ENCODE peak calls at places on chromosomes 16 and 17, in six cellular contexts. P is AG09309, E is lower leg skin, Q is lung, O is A172, N is NCI-H1436. S is an unnamed sample.

GRCh38 chr17:1683489-1683888 is 1.2 kb downstream of the PRPF8 start:
- DNase-seq in O (no peak), E (no peak), P (no peak), Q (no peak), N (no peak), S (no peak)

GRCh38 chr17:78019976-78020716 is 61.6 kb downstream of the TNRC6C start:
- DNase-seq in E (no peak), Q (no peak), P (no peak), N (no peak), O (no peak), S (no peak)

GRCh38 chr17:40358323-40359038 is 6.1 kb downstream of the GJD3 start:
- DNase-seq in Q (peak), N (peak), P (peak), O (peak), E (peak), S (peak)

GRCh38 chr17:34499576-34499975 is 79.8 kb upstream of the TMEM132E start:
- DNase-seq in P (no peak), Q (no peak), N (no peak), O (peak), E (no peak), S (no peak)

GRCh38 chr17:76271669-76272540 is 6.8 kb downstream of the UBALD2 start:
- DNase-seq in Q (no peak), P (no peak), O (no peak), N (no peak), E (no peak), S (no peak)

GRCh38 chr17:12789075-12789975 is at the start of gene ARHGAP44:
- DNase-seq in N (peak), P (no peak), O (no peak), E (no peak), Q (peak), S (peak)

GRCh38 chr17:81939881-81940385 is 2.8 kb upstream of the PYCR1 start:
- DNase-seq in N (no peak), Q (no peak), O (no peak), P (no peak), E (no peak), S (no peak)

GRCh38 chr17:37743612-37743874 is 1.3 kb downstream of the HNF1B start:
- DNase-seq in N (no peak), P (no peak), O (no peak), E (no peak), Q (no peak), S (no peak)

GRCh38 chr16:15598648-15599190 is 44.2 kb downstream of the MARF1 start:
- DNase-seq in P (no peak), O (no peak), E (no peak), Q (no peak), N (no peak), S (no peak)

GRCh38 chr17:80261159-80261894 is 675 bp downstream of the RNF213 start:
- DNase-seq in E (peak), Q (peak), P (no peak), N (peak), O (peak), S (peak)

GRCh38 chr17:31414590-31414918 is 23.1 kb downstream of the RAB11FIP4 start:
- DNase-seq in P (no peak), N (no peak), Q (no peak), O (no peak), E (no peak), S (no peak)

GRCh38 chr17:39144414-39144813 is 7.0 kb downstream of the PLXDC1 start:
- DNase-seq in Q (peak), N (no peak), O (peak), P (no peak), E (peak), S (peak)

GRCh38 chr17:17685775-17686291 is 4.6 kb downstream of the RAI1 start:
- DNase-seq in N (no peak), E (peak), O (peak), P (peak), Q (peak), S (no peak)

GRCh38 chr17:416293-417206 is 63.9 kb upstream of the RPH3AL start:
- DNase-seq in Q (no peak), E (no peak), O (no peak), P (no peak), N (no peak), S (no peak)

GRCh38 chr17:81556175-81556691 is 4.1 kb upstream of the FAAP100 start:
- DNase-seq in O (peak), E (no peak), P (no peak), N (no peak), Q (no peak), S (no peak)

GRCh38 chr16:694187-694862 is 4.1 kb upstream of the WDR24 start:
- DNase-seq in P (no peak), N (no peak), E (no peak), Q (no peak), O (no peak), S (no peak)

GRCh38 chr17:43530303-43531081 is 15.6 kb downstream of the ETV4 start:
- DNase-seq in N (peak), E (no peak), O (peak), Q (peak), P (no peak), S (peak)

GRCh38 chr17:72590882-72591499 is 470.2 kb downstream of the SOX9 start:
- DNase-seq in P (no peak), N (no peak), Q (no peak), E (no peak), O (no peak), S (no peak)

GRCh38 chr17:34658796-34659195 is 79.4 kb downstream of the TMEM132E start:
- DNase-seq in O (no peak), Q (no peak), P (no peak), N (no peak), E (no peak), S (no peak)

GRCh38 chr17:80263253-80264047 is 2.8 kb downstream of the RNF213 start:
- DNase-seq in P (peak), Q (peak), E (peak), N (peak), O (no peak), S (peak)

GRCh38 chr17:32240745-32241144 is 24.9 kb upstream of the RHBDL3 start:
- DNase-seq in N (no peak), P (no peak), O (peak), Q (no peak), E (no peak), S (no peak)

GRCh38 chr16:82788919-82789318 is 162.2 kb downstream of the CDH13 start:
- DNase-seq in N (no peak), O (no peak), Q (no peak), P (no peak), E (no peak), S (no peak)

GRCh38 chr16:51155901-51156810 is 5.1 kb upstream of the SALL1 start:
- DNase-seq in P (no peak), N (no peak), O (peak), E (no peak), Q (no peak), S (no peak)

GRCh38 chr16:28003021-28003865 is 60.3 kb downstream of the GSG1L start:
- DNase-seq in N (no peak), Q (no peak), E (no peak), O (no peak), P (no peak), S (no peak)

GRCh38 chr16:67163164-67163902 is 1.2 kb upstream of the HSF4 start:
- DNase-seq in N (no peak), O (no peak), Q (no peak), P (no peak), E (no peak), S (no peak)

GRCh38 chr16:84686702-84687298 is 13.0 kb upstream of the USP10 start:
- DNase-seq in P (no peak), Q (no peak), N (no peak), O (no peak), E (no peak), S (no peak)

GRCh38 chr17:4365628-4366311 is 705 bp downstream of the UBE2G1 start:
- DNase-seq in N (no peak), O (peak), Q (peak), P (no peak), E (no peak), S (no peak)

GRCh38 chr17:35376245-35376644 is 2.8 kb upstream of the SLFN11 start:
- DNase-seq in P (no peak), Q (no peak), E (no peak), N (no peak), O (no peak), S (no peak)

GRCh38 chr17:7440113-7440822 is 956 bp downstream of the FGF11 start:
- DNase-seq in O (no peak), P (no peak), E (no peak), N (peak), Q (no peak), S (peak)

GRCh38 chr17:39596543-39597267 is 11.0 kb downstream of the NEUROD2 start:
- DNase-seq in N (no peak), E (no peak), Q (no peak), O (no peak), P (no peak), S (no peak)

GRCh38 chr17:64938925-64939474 is 19.7 kb upstream of the LRRC37A3 start:
- DNase-seq in P (no peak), Q (peak), N (no peak), O (no peak), E (no peak), S (no peak)

GRCh38 chr16:87607871-87608270 is 5.6 kb downstream of the JPH3 start:
- DNase-seq in N (no peak), Q (no peak), E (no peak), O (no peak), P (no peak), S (no peak)

GRCh38 chr17:70041575-70041974 is 33.5 kb upstream of the KCNJ16 start:
- DNase-seq in E (no peak), N (no peak), Q (no peak), O (no peak), P (no peak), S (no peak)

GRCh38 chr17:34761646-34762045 is 182.3 kb downstream of the TMEM132E start:
- DNase-seq in N (no peak), O (no peak), E (no peak), Q (no peak), P (no peak), S (no peak)

S was measured in breast epithelium.